ENCODE peak calls at places on chromosome 17, in five cellular contexts. I, R, B, C and T are unnamed samples.

GRCh38 chr17:19485800-19486340 is 47.8 kb upstream of the SLC47A1 start:
- DNase-seq in I (no peak), R (no peak), B (no peak), C (no peak), T (no peak)

GRCh38 chr17:44900894-44901293 is 1.6 kb upstream of the EFTUD2 start:
- DNase-seq in I (peak), R (no peak), B (peak), C (peak), T (no peak)

GRCh38 chr17:2093349-2093748 is 38.4 kb downstream of the HIC1 start:
- DNase-seq in I (no peak), R (no peak), B (no peak), C (no peak), T (no peak)

GRCh38 chr17:51298508-51299371 is 38.4 kb downstream of the UTP18 start:
- DNase-seq in I (peak), R (peak), B (peak), C (peak), T (no peak)

GRCh38 chr17:11336290-11336995 is 95.4 kb downstream of the SHISA6 start:
- DNase-seq in I (no peak), R (no peak), B (no peak), C (no peak), T (no peak)

GRCh38 chr17:47847341-47848197 is 3.4 kb downstream of the SP6 start:
- DNase-seq in I (no peak), R (no peak), B (peak), C (no peak), T (no peak)

GRCh38 chr17:78144146-78144719 is 2.0 kb upstream of the C17orf99 start:
- DNase-seq in I (no peak), R (no peak), B (peak), C (peak), T (peak)

GRCh38 chr17:68576811-68577551 is 24.2 kb downstream of the FAM20A start:
- DNase-seq in I (peak), R (no peak), B (peak), C (no peak), T (no peak)

GRCh38 chr17:72761431-72761830 is 331.1 kb downstream of the SLC39A11 start:
- DNase-seq in I (no peak), R (no peak), B (no peak), C (no peak), T (no peak)

GRCh38 chr17:34236341-34236892 is 18.7 kb upstream of the CCL2 start:
- DNase-seq in I (no peak), R (no peak), B (no peak), C (no peak), T (no peak)

GRCh38 chr17:19260958-19261357 is 23.8 kb downstream of the EPN2 start:
- DNase-seq in I (no peak), R (peak), B (no peak), C (no peak), T (no peak)

GRCh38 chr17:74368341-74369152 is 1.2 kb downstream of the GPR142 start:
- DNase-seq in I (peak), R (peak), B (peak), C (peak), T (peak)

GRCh38 chr17:28527859-28528258 is 21.7 kb downstream of the FOXN1 start:
- DNase-seq in I (no peak), R (peak), B (no peak), C (no peak), T (peak)

GRCh38 chr17:3879181-3879580 is 13.7 kb downstream of the CAMKK1 start:
- DNase-seq in I (no peak), R (no peak), B (peak), C (peak), T (no peak)

GRCh38 chr17:76627510-76627909 is 16.0 kb downstream of the ST6GALNAC1 start:
- DNase-seq in I (no peak), R (no peak), B (no peak), C (no peak), T (peak)